ENCODE peak calls at places on chromosomes 5 and 9, in four cellular contexts. K is HS-5, N is fibroblast of pulmonary artery, B is PC-3. D is an unnamed sample.

GRCh38 chr9:7150153-7150890 is 392.5 kb downstream of the KDM4C start:
- DNase-seq in B (no peak), N (no peak), K (no peak), D (no peak)

GRCh38 chr5:123875444-123876264 is 363.7 kb downstream of the CSNK1G3 start:
- DNase-seq in K (no peak), N (no peak), B (no peak), D (no peak)

GRCh38 chr9:105332471-105332870 is 88.0 kb downstream of the SLC44A1 start:
- DNase-seq in N (peak), B (no peak), K (peak), D (peak)

GRCh38 chr5:125274211-125274610 is 527.8 kb upstream of the ZNF608 start:
- DNase-seq in K (no peak), B (no peak), N (no peak), D (no peak)

GRCh38 chr5:16741007-16741406 is 124.2 kb upstream of the RETREG1 start:
- DNase-seq in N (peak), K (no peak), B (no peak), D (peak)

GRCh38 chr5:79834420-79835219 is 145.0 kb downstream of the CMYA5 start:
- DNase-seq in K (no peak), N (no peak), B (no peak), D (no peak)

GRCh38 chr9:87498046-87498815 is 564 bp downstream of the DAPK1 start:
- DNase-seq in K (no peak), N (peak), B (no peak), D (peak)

GRCh38 chr5:74095871-74096270 is 469.9 kb downstream of the ARHGEF28 start:
- DNase-seq in N (peak), B (peak), K (peak), D (peak)